ENCODE peak calls at places on chromosomes 3 and 15, in six cellular contexts. L, E, B, U, M and K are unnamed samples.

GRCh38 chr3:87164245-87164644 is 62.9 kb upstream of the CHMP2B start:
- DNase-seq in E (no peak), L (no peak), B (no peak), M (no peak), U (no peak), K (no peak)

GRCh38 chr3:110198717-110199587 is 861.6 kb upstream of the DPPA4 start:
- DNase-seq in M (no peak), L (peak; percentile 19), E (no peak), U (peak; percentile 34), B (no peak), K (no peak)

GRCh38 chr3:29940759-29941319 is 660.0 kb downstream of the RBMS3 start:
- DNase-seq in B (no peak), E (no peak), L (no peak), M (no peak), U (no peak), K (no peak)

GRCh38 chr15:27219636-27220035 is 248.7 kb downstream of the GABRG3 start:
- DNase-seq in M (no peak), U (no peak), E (no peak), B (no peak), L (no peak), K (no peak)

GRCh38 chr15:82650046-82650670 is 3.0 kb upstream of the CPEB1 start:
- DNase-seq in B (no peak), E (no peak), U (no peak), L (no peak), M (no peak), K (no peak)

GRCh38 chr3:72391659-72392058 is 456.6 kb downstream of the SHQ1 start:
- DNase-seq in B (no peak), L (no peak), E (no peak), M (no peak), U (no peak), K (no peak)

GRCh38 chr3:120622457-120622856 is 26.3 kb downstream of the NDUFB4 start:
- DNase-seq in E (no peak), B (no peak), M (no peak), L (no peak), U (no peak), K (no peak)

GRCh38 chr15:55361048-55361447 is 42.0 kb downstream of the PIGB start:
- DNase-seq in M (no peak), L (no peak), E (no peak), U (no peak), B (no peak), K (no peak)

GRCh38 chr15:57387644-57388076 is 11.4 kb downstream of the CGNL1 start:
- DNase-seq in B (no peak), M (no peak), E (no peak), U (no peak), L (no peak), K (no peak)

GRCh38 chr3:21718161-21718765 is 32.7 kb downstream of the ZNF385D start:
- DNase-seq in B (peak; percentile 2), L (no peak), U (no peak), E (no peak), M (no peak), K (no peak)

GRCh38 chr3:31710123-31710841 is 177.6 kb downstream of the STT3B start:
- DNase-seq in L (no peak), E (no peak), U (no peak), M (no peak), B (no peak), K (no peak)

GRCh38 chr3:155908086-155908485 is 37.6 kb downstream of the GMPS start:
- DNase-seq in U (no peak), B (no peak), M (no peak), E (no peak), L (no peak), K (no peak)

GRCh38 chr15:79088426-79089205 is 2.0 kb downstream of the RASGRF1 start:
- DNase-seq in E (no peak), B (no peak), L (no peak), U (peak; percentile 24), M (no peak), K (no peak)

GRCh38 chr15:49467782-49468181 is 44.7 kb downstream of the FGF7 start:
- DNase-seq in U (no peak), L (no peak), B (no peak), M (no peak), E (no peak), K (no peak)

GRCh38 chr3:190697901-190698300 is 164.6 kb downstream of the GMNC start:
- DNase-seq in U (no peak), B (peak; percentile 24), M (no peak), E (no peak), L (no peak), K (no peak)

GRCh38 chr3:10955694-10956453 is 36.7 kb upstream of the SLC6A1 start:
- DNase-seq in B (no peak), L (peak; percentile 68), U (no peak), E (no peak), M (no peak), K (no peak)

GRCh38 chr3:61650719-61651118 is 89.3 kb downstream of the PTPRG start:
- DNase-seq in M (no peak), U (no peak), B (no peak), L (no peak), E (no peak), K (no peak)

GRCh38 chr3:49397470-49397869 is 14.3 kb downstream of the RHOA start:
- DNase-seq in M (peak; percentile 60), B (no peak), U (no peak), L (peak; percentile 51), E (no peak), K (no peak)

GRCh38 chr15:59166156-59166555 is 40.5 kb upstream of the LDHAL6B start:
- DNase-seq in M (no peak), U (no peak), L (no peak), B (no peak), E (no peak), K (no peak)

GRCh38 chr15:73802336-73803105 is 49.4 kb upstream of the INSYN1 start:
- DNase-seq in B (no peak), U (no peak), L (peak; percentile 32), M (no peak), E (no peak), K (no peak)

GRCh38 chr15:79541176-79541575 is 109.0 kb downstream of the MINAR1 start:
- DNase-seq in E (no peak), M (no peak), U (no peak), B (no peak), L (no peak), K (no peak)

GRCh38 chr15:33091983-33092688 is 102.4 kb downstream of the FMN1 start:
- DNase-seq in M (no peak), L (no peak), B (no peak), E (no peak), U (no peak), K (no peak)

GRCh38 chr3:197227780-197228574 is 70.4 kb downstream of the DLG1 start:
- DNase-seq in M (no peak), B (no peak), E (no peak), L (no peak), U (no peak), K (no peak)

GRCh38 chr3:87997298-87997697 is 61.5 kb downstream of the CGGBP1 start:
- DNase-seq in U (no peak), L (no peak), B (no peak), E (no peak), M (no peak), K (no peak)

GRCh38 chr3:39443530-39443929 is 23.9 kb upstream of the MOBP start:
- DNase-seq in U (no peak), E (no peak), L (no peak), M (no peak), B (no peak), K (no peak)

GRCh38 chr3:27345493-27345892 is 23.7 kb downstream of the NEK10 start:
- DNase-seq in M (no peak), B (no peak), L (no peak), E (no peak), U (no peak), K (no peak)

GRCh38 chr3:27342279-27342678 is 26.9 kb downstream of the NEK10 start:
- DNase-seq in B (no peak), L (no peak), M (no peak), E (no peak), U (no peak), K (no peak)

GRCh38 chr3:27345959-27346865 is 23.0 kb downstream of the NEK10 start:
- DNase-seq in L (peak; percentile 16), E (no peak), B (no peak), U (no peak), M (no peak), K (no peak)

GRCh38 chr3:27345045-27345444 is 24.1 kb downstream of the NEK10 start:
- DNase-seq in M (no peak), B (no peak), E (no peak), L (no peak), U (no peak), K (no peak)

GRCh38 chr3:27344192-27344591 is 25.0 kb downstream of the NEK10 start:
- DNase-seq in L (no peak), B (no peak), U (no peak), E (no peak), M (no peak), K (no peak)
- H3K4me3 ChIP-seq in L (no peak overlapping the region), B (no peak overlapping the region), U (no peak overlapping the region), E (no peak overlapping the region), M (no peak overlapping the region), K (no peak overlapping the region)

GRCh38 chr15:88833688-88834087 is 30.5 kb downstream of the ACAN start:
- DNase-seq in L (no peak), E (no peak), B (no peak), M (no peak), U (no peak), K (no peak)

GRCh38 chr15:88834211-88834812 is 31.1 kb downstream of the ACAN start:
- DNase-seq in M (peak; percentile 55), L (peak; percentile 23), E (peak; percentile 50), U (no peak), B (no peak), K (peak; percentile 43)

GRCh38 chr15:88832791-88833190 is 29.6 kb downstream of the ACAN start:
- DNase-seq in M (no peak), B (no peak), E (no peak), L (no peak), U (no peak), K (no peak)

GRCh38 chr15:88835119-88835518 is 31.9 kb downstream of the ACAN start:
- DNase-seq in E (no peak), U (no peak), B (no peak), L (no peak), M (no peak), K (no peak)

GRCh38 chr15:88833196-88833595 is 30.0 kb downstream of the ACAN start:
- DNase-seq in U (no peak), L (no peak), E (no peak), B (no peak), M (no peak), K (no peak)
- H3K27ac ChIP-seq in U (no peak overlapping the region), L (no peak overlapping the region), E (no peak overlapping the region), B (no peak overlapping the region), M (no peak overlapping the region), K (no peak overlapping the region)

GRCh38 chr3:41328916-41329315 is 129.6 kb downstream of the CTNNB1 start:
- DNase-seq in L (no peak), E (no peak), U (no peak), M (no peak), B (no peak), K (no peak)
- H3K4me3 ChIP-seq in L (no peak overlapping the region), E (no peak overlapping the region), U (no peak overlapping the region), M (no peak overlapping the region), B (no peak overlapping the region), K (no peak overlapping the region)

DNA sequence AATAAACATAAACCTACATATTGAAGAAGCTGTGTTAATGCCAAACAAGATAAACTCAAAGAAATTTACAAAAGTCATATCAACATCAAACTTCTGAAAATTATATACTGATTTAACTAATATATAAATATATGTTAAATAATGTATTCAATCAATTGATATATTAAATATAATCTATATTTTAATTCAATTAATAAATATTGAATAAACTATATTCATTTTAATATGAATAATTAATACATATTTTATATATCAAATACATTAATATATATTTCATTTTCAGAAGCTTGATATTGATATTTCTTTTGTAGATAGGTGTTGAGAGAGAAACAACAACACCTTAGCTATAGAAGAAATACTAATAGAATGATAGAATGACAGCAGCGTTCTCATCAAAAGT is 768.1 kb downstream of the MECOM start:
- DNase-seq in E (no peak), B (no peak), U (no peak), L (no peak), M (no peak), K (no peak)
- H3K27ac ChIP-seq in E (no peak overlapping the region), B (no peak overlapping the region), U (no peak overlapping the region), L (no peak overlapping the region), M (no peak overlapping the region), K (no peak overlapping the region)